ENCODE peak calls at places on chromosomes 3 and 15, in seven cellular contexts. One of them, this sample, is unnamed.

GRCh38 chr3:101261506-101261905 is 58.9 kb downstream of the IMPG2 start:
- DNase-seq in NCI-H446 treated with DMSO at 0.1 percent for 48 hours: no peak
- DNase-seq in M059J: no peak
- DNase-seq in lower leg skin: no peak
- DNase-seq in thoracic aorta: no peak
- DNase-seq in lower lobe of right lung: no peak
- DNase-seq in GM06990: no peak
- DNase-seq in this sample: no peak

GRCh38 chr15:67199881-67200763 is 54.3 kb downstream of the AAGAB start:
- DNase-seq in thoracic aorta: no peak
- DNase-seq in M059J: peak
- DNase-seq in NCI-H446 treated with DMSO at 0.1 percent for 48 hours: no peak
- DNase-seq in lower lobe of right lung: no peak
- DNase-seq in GM06990: no peak
- DNase-seq in lower leg skin: no peak
- DNase-seq in this sample: no peak

GRCh38 chr3:49803464-49804140 is 541 bp downstream of the INKA1 start:
- DNase-seq in lower leg skin: peak
- DNase-seq in M059J: peak
- DNase-seq in lower lobe of right lung: peak
- DNase-seq in GM06990: peak
- DNase-seq in NCI-H446 treated with DMSO at 0.1 percent for 48 hours: no peak
- DNase-seq in thoracic aorta: no peak
- DNase-seq in this sample: peak

GRCh38 chr3:33901862-33902563 is 103.6 kb downstream of the PDCD6IP start:
- DNase-seq in lower lobe of right lung: no peak
- DNase-seq in lower leg skin: no peak
- DNase-seq in NCI-H446 treated with DMSO at 0.1 percent for 48 hours: no peak
- DNase-seq in GM06990: no peak
- DNase-seq in thoracic aorta: no peak
- DNase-seq in M059J: no peak
- DNase-seq in this sample: no peak

GRCh38 chr15:32682569-32682968 is 35.2 kb upstream of the GREM1 start:
- DNase-seq in lower lobe of right lung: no peak
- DNase-seq in thoracic aorta: no peak
- DNase-seq in NCI-H446 treated with DMSO at 0.1 percent for 48 hours: no peak
- DNase-seq in lower leg skin: no peak
- DNase-seq in GM06990: no peak
- DNase-seq in M059J: peak
- DNase-seq in this sample: no peak

GRCh38 chr3:15623535-15624450 is 22.2 kb downstream of the BTD start:
- DNase-seq in lower lobe of right lung: no peak
- DNase-seq in thoracic aorta: no peak
- DNase-seq in lower leg skin: no peak
- DNase-seq in NCI-H446 treated with DMSO at 0.1 percent for 48 hours: no peak
- DNase-seq in GM06990: no peak
- DNase-seq in M059J: no peak
- DNase-seq in this sample: no peak

GRCh38 chr15:29736012-29736744 is 86.1 kb downstream of the TJP1 start:
- DNase-seq in thoracic aorta: no peak
- DNase-seq in lower lobe of right lung: no peak
- DNase-seq in lower leg skin: no peak
- DNase-seq in NCI-H446 treated with DMSO at 0.1 percent for 48 hours: no peak
- DNase-seq in GM06990: no peak
- DNase-seq in M059J: peak
- DNase-seq in this sample: no peak

GRCh38 chr15:60799885-60800728 is 321.2 kb upstream of the ICE2 start:
- DNase-seq in M059J: peak
- DNase-seq in lower leg skin: no peak
- DNase-seq in thoracic aorta: no peak
- DNase-seq in GM06990: no peak
- DNase-seq in NCI-H446 treated with DMSO at 0.1 percent for 48 hours: no peak
- DNase-seq in lower lobe of right lung: no peak
- DNase-seq in this sample: peak

GRCh38 chr3:123642182-123642956 is 57.5 kb upstream of the HACD2 start:
- DNase-seq in NCI-H446 treated with DMSO at 0.1 percent for 48 hours: peak
- DNase-seq in GM06990: peak
- DNase-seq in lower lobe of right lung: peak
- DNase-seq in thoracic aorta: peak
- DNase-seq in lower leg skin: peak
- DNase-seq in M059J: peak
- DNase-seq in this sample: peak

GRCh38 chr15:44438402-44438801 is 11.0 kb downstream of the CTDSPL2 start:
- DNase-seq in lower leg skin: no peak
- DNase-seq in M059J: no peak
- DNase-seq in lower lobe of right lung: no peak
- DNase-seq in thoracic aorta: no peak
- DNase-seq in NCI-H446 treated with DMSO at 0.1 percent for 48 hours: no peak
- DNase-seq in GM06990: no peak
- DNase-seq in this sample: no peak